ENCODE peak calls at places on chromosome 15, in five cellular contexts. One of them, this sample, is unnamed.

GRCh38 chr15:29731865-29732264 is 90.4 kb downstream of the TJP1 start:
- DNase-seq in Caco-2: no peak
- DNase-seq in neuronal stem cell: no peak
- DNase-seq in ovary: no peak
- DNase-seq in colonic mucosa: no peak
- DNase-seq in this sample: no peak

GRCh38 chr15:52241489-52241888 is 50.3 kb upstream of the GNB5 start:
- DNase-seq in Caco-2: no peak
- DNase-seq in neuronal stem cell: no peak
- DNase-seq in ovary: no peak
- DNase-seq in colonic mucosa: no peak
- DNase-seq in this sample: no peak

GRCh38 chr15:31387483-31388118 is 61.0 kb downstream of the KLF13 start:
- DNase-seq in Caco-2: no peak
- DNase-seq in neuronal stem cell: no peak
- DNase-seq in ovary: no peak
- DNase-seq in colonic mucosa: peak; percentile 58
- DNase-seq in this sample: no peak

GRCh38 chr15:79970921-79971434 is at the start of gene BCL2A1:
- DNase-seq in Caco-2: no peak
- DNase-seq in neuronal stem cell: no peak
- DNase-seq in ovary: no peak
- DNase-seq in colonic mucosa: no peak
- DNase-seq in this sample: no peak

GRCh38 chr15:28093761-28094535 is 5.2 kb downstream of the OCA2 start:
- DNase-seq in Caco-2: no peak
- DNase-seq in neuronal stem cell: no peak
- DNase-seq in ovary: no peak
- DNase-seq in colonic mucosa: peak; percentile 38
- DNase-seq in this sample: peak; percentile 44

GRCh38 chr15:51303462-51303861 is 34.9 kb downstream of the CYP19A1 start:
- DNase-seq in Caco-2: no peak
- DNase-seq in neuronal stem cell: no peak
- DNase-seq in ovary: no peak
- DNase-seq in colonic mucosa: no peak
- DNase-seq in this sample: no peak

GRCh38 chr15:82568986-82569385 is 28.7 kb upstream of the RPS17 start:
- DNase-seq in Caco-2: no peak
- DNase-seq in neuronal stem cell: no peak
- DNase-seq in ovary: no peak
- DNase-seq in colonic mucosa: no peak
- DNase-seq in this sample: no peak

GRCh38 chr15:57245130-57245529 is 131.2 kb upstream of the CGNL1 start:
- DNase-seq in Caco-2: no peak
- DNase-seq in neuronal stem cell: no peak
- DNase-seq in ovary: no peak
- DNase-seq in colonic mucosa: no peak
- DNase-seq in this sample: no peak

GRCh38 chr15:42156266-42156922 is at the start of gene PLA2G4F:
- DNase-seq in Caco-2: peak; percentile 63
- DNase-seq in neuronal stem cell: no peak
- DNase-seq in ovary: no peak
- DNase-seq in colonic mucosa: peak; percentile 81
- DNase-seq in this sample: no peak

GRCh38 chr15:31279221-31280036 is 47.2 kb upstream of the KLF13 start:
- DNase-seq in Caco-2: peak; percentile 13
- DNase-seq in neuronal stem cell: no peak
- DNase-seq in ovary: no peak
- DNase-seq in colonic mucosa: peak; percentile 24
- DNase-seq in this sample: no peak

GRCh38 chr15:66878761-66879160 is 176.7 kb downstream of the SMAD6 start:
- DNase-seq in Caco-2: no peak
- DNase-seq in neuronal stem cell: no peak
- DNase-seq in ovary: no peak
- DNase-seq in colonic mucosa: no peak
- DNase-seq in this sample: no peak

GRCh38 chr15:69755571-69756310 is 303.1 kb downstream of the RPLP1 start:
- DNase-seq in Caco-2: no peak
- DNase-seq in neuronal stem cell: no peak
- DNase-seq in ovary: no peak
- DNase-seq in colonic mucosa: peak; percentile 50
- DNase-seq in this sample: no peak

GRCh38 chr15:56608993-56609392 is 124.3 kb downstream of the ZNF280D start:
- DNase-seq in Caco-2: no peak
- DNase-seq in neuronal stem cell: no peak
- DNase-seq in ovary: no peak
- DNase-seq in colonic mucosa: no peak
- DNase-seq in this sample: no peak

GRCh38 chr15:68434021-68434420 is 2.1 kb upstream of the ITGA11 start:
- DNase-seq in Caco-2: no peak
- DNase-seq in neuronal stem cell: no peak
- DNase-seq in ovary: no peak
- DNase-seq in colonic mucosa: peak; percentile 4
- DNase-seq in this sample: no peak

GRCh38 chr15:68431037-68431791 is 749 bp downstream of the ITGA11 start:
- DNase-seq in Caco-2: no peak
- DNase-seq in neuronal stem cell: peak; percentile 31
- DNase-seq in ovary: peak; percentile 66
- DNase-seq in colonic mucosa: peak; percentile 27
- DNase-seq in this sample: peak; percentile 92

GRCh38 chr15:81071130-81071529 is 62.9 kb upstream of the CFAP161 start:
- DNase-seq in Caco-2: no peak
- DNase-seq in neuronal stem cell: no peak
- DNase-seq in ovary: no peak
- DNase-seq in colonic mucosa: no peak
- DNase-seq in this sample: peak; percentile 52

GRCh38 chr15:71496336-71496955 is 313.9 kb upstream of the NR2E3 start:
- DNase-seq in Caco-2: no peak
- DNase-seq in neuronal stem cell: no peak
- DNase-seq in ovary: no peak
- DNase-seq in colonic mucosa: no peak
- DNase-seq in this sample: no peak

GRCh38 chr15:60969658-60970057 is 259.4 kb downstream of the RORA start:
- DNase-seq in Caco-2: no peak
- DNase-seq in neuronal stem cell: no peak
- DNase-seq in ovary: no peak
- DNase-seq in colonic mucosa: no peak
- DNase-seq in this sample: no peak

GRCh38 chr15:92619380-92620101 is 36.0 kb downstream of the FAM174B start:
- DNase-seq in Caco-2: no peak
- DNase-seq in neuronal stem cell: no peak
- DNase-seq in ovary: peak; percentile 62
- DNase-seq in colonic mucosa: no peak
- DNase-seq in this sample: no peak

GRCh38 chr15:38623744-38624143 is 59.1 kb upstream of the RASGRP1 start:
- DNase-seq in Caco-2: no peak
- DNase-seq in neuronal stem cell: no peak
- DNase-seq in ovary: no peak
- DNase-seq in colonic mucosa: no peak
- DNase-seq in this sample: no peak

GRCh38 chr15:94305133-94305532 is 73.8 kb downstream of the MCTP2 start:
- DNase-seq in Caco-2: no peak
- DNase-seq in neuronal stem cell: no peak
- DNase-seq in ovary: no peak
- DNase-seq in colonic mucosa: no peak
- DNase-seq in this sample: no peak

GRCh38 chr15:80861776-80862175 is 82.6 kb downstream of the CEMIP start:
- DNase-seq in Caco-2: no peak
- DNase-seq in neuronal stem cell: no peak
- DNase-seq in ovary: no peak
- DNase-seq in colonic mucosa: no peak
- DNase-seq in this sample: peak; percentile 19

GRCh38 chr15:101505610-101506337 is 16.3 kb upstream of the PCSK6 start:
- DNase-seq in Caco-2: no peak
- DNase-seq in neuronal stem cell: no peak
- DNase-seq in ovary: no peak
- DNase-seq in colonic mucosa: no peak
- DNase-seq in this sample: no peak

GRCh38 chr15:93058128-93058527 is 30.9 kb downstream of the RGMA start:
- DNase-seq in Caco-2: no peak
- DNase-seq in neuronal stem cell: no peak
- DNase-seq in ovary: no peak
- DNase-seq in colonic mucosa: no peak
- DNase-seq in this sample: no peak

GRCh38 chr15:57647791-57648130 is 56.1 kb downstream of the MYZAP start:
- DNase-seq in Caco-2: no peak
- DNase-seq in neuronal stem cell: no peak
- DNase-seq in ovary: no peak
- DNase-seq in colonic mucosa: peak; percentile 53
- DNase-seq in this sample: no peak

GRCh38 chr15:68572921-68573320 is 5.9 kb upstream of the CORO2B start:
- DNase-seq in Caco-2: no peak
- DNase-seq in neuronal stem cell: no peak
- DNase-seq in ovary: no peak
- DNase-seq in colonic mucosa: no peak
- DNase-seq in this sample: peak; percentile 9

GRCh38 chr15:87871130-87871737 is 385.3 kb downstream of the NTRK3 start:
- DNase-seq in Caco-2: no peak
- DNase-seq in neuronal stem cell: no peak
- DNase-seq in ovary: no peak
- DNase-seq in colonic mucosa: no peak
- DNase-seq in this sample: no peak

GRCh38 chr15:98842973-98843285 is 164.7 kb downstream of the PGPEP1L start:
- DNase-seq in Caco-2: no peak
- DNase-seq in neuronal stem cell: no peak
- DNase-seq in ovary: no peak
- DNase-seq in colonic mucosa: no peak
- DNase-seq in this sample: no peak

GRCh38 chr15:98841419-98841970 is 166.1 kb downstream of the PGPEP1L start:
- DNase-seq in Caco-2: no peak
- DNase-seq in neuronal stem cell: no peak
- DNase-seq in ovary: no peak
- DNase-seq in colonic mucosa: no peak
- DNase-seq in this sample: no peak

GRCh38 chr15:98844261-98844660 is 163.3 kb downstream of the PGPEP1L start:
- DNase-seq in Caco-2: no peak
- DNase-seq in neuronal stem cell: no peak
- DNase-seq in ovary: no peak
- DNase-seq in colonic mucosa: no peak
- DNase-seq in this sample: no peak

GRCh38 chr15:98843844-98844243 is 163.7 kb downstream of the PGPEP1L start:
- DNase-seq in Caco-2: no peak
- DNase-seq in neuronal stem cell: no peak
- DNase-seq in ovary: no peak
- DNase-seq in colonic mucosa: no peak
- DNase-seq in this sample: no peak

DNA sequence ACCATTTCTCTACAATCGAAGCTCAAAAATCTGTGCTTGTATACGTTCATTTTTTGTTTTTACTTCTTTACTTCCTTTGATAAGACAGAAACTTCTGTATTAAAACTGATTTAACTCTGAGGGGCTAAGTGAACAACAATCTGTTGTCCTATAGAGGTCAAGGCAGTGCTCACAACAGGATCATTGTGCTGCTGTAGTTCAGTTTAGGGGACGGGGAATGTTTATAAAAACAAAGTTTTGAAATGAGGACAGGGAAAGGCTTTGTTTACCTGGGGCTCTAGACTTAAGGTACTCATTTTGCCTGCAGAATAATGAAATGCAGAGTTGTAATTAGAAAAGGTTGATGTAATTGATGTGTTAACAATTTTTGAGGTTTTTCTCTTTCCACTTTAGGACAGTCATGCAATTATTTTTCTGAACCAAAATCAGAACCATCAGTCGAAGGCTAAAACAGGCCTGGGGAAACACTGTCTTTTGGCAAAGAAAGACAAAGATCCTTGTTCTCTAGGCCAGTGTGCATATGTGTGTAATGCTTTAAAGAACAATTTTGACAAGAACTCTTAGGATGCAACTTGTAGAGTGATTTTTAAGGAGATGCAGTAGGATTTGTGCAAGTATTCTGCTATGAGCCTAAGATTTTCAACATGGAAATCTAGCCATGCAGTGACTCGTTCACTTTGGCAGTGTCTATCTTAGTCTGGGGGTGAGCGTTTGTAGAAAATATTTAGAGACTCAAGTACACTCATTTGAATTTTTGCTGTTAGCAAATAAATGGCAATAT is 165.2 kb downstream of the PGPEP1L start:
- DNase-seq in Caco-2: no peak
- DNase-seq in neuronal stem cell: no peak
- DNase-seq in ovary: no peak
- DNase-seq in colonic mucosa: no peak
- DNase-seq in this sample: no peak
- H3K4me3 ChIP-seq in Caco-2: no peak overlapping the region
- H3K4me3 ChIP-seq in neuronal stem cell: no peak overlapping the region
- H3K4me3 ChIP-seq in ovary: no peak overlapping the region
- H3K4me3 ChIP-seq in colonic mucosa: no peak overlapping the region
- H3K4me3 ChIP-seq in this sample: no peak overlapping the region

GRCh38 chr15:45117327-45118130 is 3.4 kb downstream of the DUOXA2 start:
- DNase-seq in Caco-2: no peak
- DNase-seq in neuronal stem cell: no peak
- DNase-seq in ovary: no peak
- DNase-seq in colonic mucosa: no peak
- DNase-seq in this sample: peak; percentile 65
- H3K27me3 ChIP-seq in Caco-2: no peaks in the 10 kb centered on the region
- H3K27me3 ChIP-seq in neuronal stem cell: peaks cover 51% of the 10 kb centered on the region
- H3K27me3 ChIP-seq in ovary: no peaks in the 10 kb centered on the region
- H3K27me3 ChIP-seq in colonic mucosa: peaks cover 47% of the 10 kb centered on the region
- H3K27me3 ChIP-seq in this sample: no peaks in the 10 kb centered on the region

DNA sequence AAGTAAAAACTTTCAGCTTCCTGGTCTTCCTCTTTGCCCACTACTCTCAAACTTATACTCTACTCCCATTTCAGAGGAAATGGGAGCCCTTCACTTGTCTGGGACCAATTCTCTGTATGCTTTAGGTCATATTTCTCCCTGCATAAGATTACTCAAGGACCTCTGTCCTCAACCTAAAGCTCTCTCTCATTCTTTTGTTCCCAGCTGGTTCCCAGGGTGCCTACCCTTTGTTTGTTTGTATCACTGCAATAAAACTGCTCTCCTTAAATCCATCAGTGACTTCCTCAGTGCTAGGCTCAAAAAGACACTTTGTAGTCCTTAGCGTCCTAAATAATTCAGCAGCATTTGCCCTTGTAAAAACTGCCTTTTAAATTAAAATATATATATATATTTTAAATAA is 2.9 kb downstream of the NGRN start:
- DNase-seq in Caco-2: no peak
- DNase-seq in neuronal stem cell: no peak
- DNase-seq in ovary: no peak
- DNase-seq in colonic mucosa: peak; percentile 46
- DNase-seq in this sample: no peak
- H3K4me3 ChIP-seq in Caco-2: no peak overlapping the region
- H3K4me3 ChIP-seq in neuronal stem cell: no peak overlapping the region
- H3K4me3 ChIP-seq in ovary: no peak overlapping the region
- H3K4me3 ChIP-seq in colonic mucosa: no peak overlapping the region
- H3K4me3 ChIP-seq in this sample: no peak overlapping the region

GRCh38 chr15:74263473-74263872 is 27.3 kb downstream of the CCDC33 start:
- DNase-seq in Caco-2: no peak
- DNase-seq in neuronal stem cell: no peak
- DNase-seq in ovary: no peak
- DNase-seq in colonic mucosa: no peak
- DNase-seq in this sample: no peak

GRCh38 chr15:74262635-74263034 is 26.5 kb downstream of the CCDC33 start:
- DNase-seq in Caco-2: no peak
- DNase-seq in neuronal stem cell: no peak
- DNase-seq in ovary: no peak
- DNase-seq in colonic mucosa: no peak
- DNase-seq in this sample: no peak

GRCh38 chr15:74259821-74260502 is 23.8 kb downstream of the CCDC33 start:
- DNase-seq in Caco-2: no peak
- DNase-seq in neuronal stem cell: no peak
- DNase-seq in ovary: no peak
- DNase-seq in colonic mucosa: no peak
- DNase-seq in this sample: no peak

GRCh38 chr15:74261041-74261440 is 24.9 kb downstream of the CCDC33 start:
- DNase-seq in Caco-2: no peak
- DNase-seq in neuronal stem cell: no peak
- DNase-seq in ovary: no peak
- DNase-seq in colonic mucosa: no peak
- DNase-seq in this sample: no peak

GRCh38 chr15:74261685-74262084 is 25.6 kb downstream of the CCDC33 start:
- DNase-seq in Caco-2: no peak
- DNase-seq in neuronal stem cell: no peak
- DNase-seq in ovary: no peak
- DNase-seq in colonic mucosa: no peak
- DNase-seq in this sample: no peak
- H3K27me3 ChIP-seq in Caco-2: peaks cover 2% of the 10 kb centered on the region
- H3K27me3 ChIP-seq in neuronal stem cell: no peaks in the 10 kb centered on the region
- H3K27me3 ChIP-seq in ovary: no peaks in the 10 kb centered on the region
- H3K27me3 ChIP-seq in colonic mucosa: no peaks in the 10 kb centered on the region
- H3K27me3 ChIP-seq in this sample: no peaks in the 10 kb centered on the region

This sample was measured in aorta.